ENCODE peak calls at places on chromosomes 16 and 17, in four cellular contexts. B is neuronal stem cell, V is H9, R is H1. T is an unnamed sample.

GRCh38 chr17:67216544-67217320 is 28.3 kb downstream of the HELZ start:
- DNase-seq in B (no peak), V (no peak), R (no peak), T (no peak)

GRCh38 chr16:58465817-58466216 is 34.1 kb upstream of the NDRG4 start:
- DNase-seq in B (no peak), V (no peak), R (no peak), T (no peak)

GRCh38 chr16:10308305-10309193 is 77.3 kb upstream of the ATF7IP2 start:
- DNase-seq in B (no peak), V (no peak), R (no peak), T (no peak)

GRCh38 chr17:14282700-14283099 is 18.2 kb upstream of the HS3ST3B1 start:
- DNase-seq in B (no peak), V (no peak), R (no peak), T (no peak)

GRCh38 chr16:81401035-81401950 is 43.3 kb upstream of the CMIP start:
- DNase-seq in B (no peak), V (no peak), R (no peak), T (peak)

GRCh38 chr16:70162041-70162451 is 11.5 kb upstream of the CLEC18C start:
- DNase-seq in B (no peak), V (no peak), R (no peak), T (peak)

GRCh38 chr17:56172517-56172982 is 19.3 kb downstream of the ANKFN1 start:
- DNase-seq in B (no peak), V (peak), R (no peak), T (no peak)

GRCh38 chr17:27741361-27741861 is 58.9 kb downstream of the NOS2 start:
- DNase-seq in B (no peak), V (peak), R (peak), T (no peak)

GRCh38 chr17:3827124-3827773 is 18.8 kb downstream of the NCBP3 start:
- DNase-seq in B (peak), V (peak), R (peak), T (peak)

GRCh38 chr16:52492789-52493357 is 54.1 kb downstream of the TOX3 start:
- DNase-seq in B (no peak), V (no peak), R (no peak), T (no peak)

GRCh38 chr17:33389506-33390141 is 96.5 kb upstream of the ASIC2 start:
- DNase-seq in B (no peak), V (no peak), R (no peak), T (peak)

GRCh38 chr17:36198831-36199465 is 2.4 kb upstream of the CCL3L1 start:
- DNase-seq in B (no peak), V (no peak), R (peak), T (no peak)

GRCh38 chr16:87318158-87318644 is 1.0 kb upstream of the C16orf95 start:
- DNase-seq in B (no peak), V (no peak), R (no peak), T (peak)

DNA sequence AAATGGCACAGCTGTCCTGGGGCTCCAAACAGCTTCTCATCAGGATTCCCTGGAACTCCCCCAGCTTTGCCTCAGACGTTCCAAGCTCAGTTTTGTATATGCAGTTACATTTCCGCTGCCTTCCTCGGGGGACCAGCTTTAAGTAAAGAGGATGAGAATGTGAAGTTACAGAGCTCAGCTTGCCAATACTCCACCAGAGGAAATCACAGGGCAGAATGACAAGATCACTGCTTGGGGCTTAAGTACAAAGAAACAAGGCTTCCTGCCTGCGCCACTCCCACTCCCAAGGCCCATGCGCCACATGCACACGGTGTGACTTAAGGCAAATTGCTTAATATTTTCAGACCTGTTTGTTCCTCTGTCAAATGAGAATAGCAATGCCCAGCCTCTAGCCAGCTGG is 272.4 kb upstream of the CDH11 start:
- DNase-seq in B (no peak), V (no peak), R (no peak), T (no peak)
- H2BK12ac ChIP-seq in B (no peak), V (no peak), R (no peak), T (peak)

GRCh38 chr17:72539981-72540897 is 419.4 kb downstream of the SOX9 start:
- DNase-seq in B (peak), V (peak), R (peak), T (peak)
- H2BK12ac ChIP-seq in B (no peak), V (no peak), R (no peak), T (peak)

GRCh38 chr17:81314410-81315169 is 19.5 kb upstream of the SLC38A10 start:
- DNase-seq in B (no peak), V (no peak), R (no peak), T (no peak)
- H2BK12ac ChIP-seq in B (peak), V (no peak), R (no peak), T (no peak)

DNA sequence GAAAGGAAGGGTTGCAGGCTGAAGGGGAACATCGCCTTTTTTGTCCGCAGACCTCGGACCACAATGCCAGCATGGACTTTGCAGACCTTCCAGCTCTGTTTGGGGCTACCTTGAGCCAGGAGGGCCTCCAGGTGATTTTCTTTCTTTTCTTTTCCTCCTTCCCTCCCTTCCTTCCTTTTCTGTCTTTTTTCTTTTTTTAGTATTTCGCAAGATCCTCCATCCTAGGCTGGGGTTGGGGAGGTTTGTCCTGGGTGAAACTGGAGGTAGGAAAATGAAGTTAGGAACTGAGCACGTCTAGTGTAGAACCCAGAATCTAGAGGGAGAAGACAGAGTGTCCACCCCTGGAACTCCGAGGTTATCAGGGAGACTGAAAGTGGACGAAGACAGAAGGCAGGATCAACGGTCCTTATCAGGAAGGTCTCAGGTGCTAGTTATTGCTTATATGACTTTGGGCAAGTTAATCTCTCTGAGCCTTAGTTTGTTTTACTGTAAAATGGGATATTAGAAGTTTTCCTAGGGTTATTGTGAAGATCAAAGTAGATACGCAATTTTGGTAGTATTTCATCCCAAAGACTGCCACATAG is 1.1 kb downstream of the RNF167 start:
- DNase-seq in B (no peak), V (no peak), R (no peak), T (no peak)
- H2BK12ac ChIP-seq in B (no peak), V (no peak), R (no peak), T (no peak)

GRCh38 chr17:69471406-69471805 is 56.9 kb downstream of the MAP2K6 start:
- DNase-seq in B (no peak), V (no peak), R (no peak), T (no peak)

GRCh38 chr17:69470702-69471101 is 56.2 kb downstream of the MAP2K6 start:
- DNase-seq in B (no peak), V (no peak), R (peak), T (no peak)

GRCh38 chr17:69466905-69467630 is 52.6 kb downstream of the MAP2K6 start:
- DNase-seq in B (peak), V (peak), R (no peak), T (peak)

GRCh38 chr17:69466451-69466850 is 52.0 kb downstream of the MAP2K6 start:
- DNase-seq in B (no peak), V (peak), R (no peak), T (peak)

GRCh38 chr17:69468211-69468610 is 53.7 kb downstream of the MAP2K6 start:
- DNase-seq in B (no peak), V (no peak), R (no peak), T (no peak)
- H2BK12ac ChIP-seq in B (no peak), V (peak), R (peak), T (no peak)

GRCh38 chr17:57751348-57751970 is 6.4 kb upstream of the CCDC182 start:
- DNase-seq in B (no peak), V (no peak), R (no peak), T (no peak)
- H2BK12ac ChIP-seq in B (no peak), V (no peak), R (no peak), T (no peak)

T was measured in mesenchymal stem cell.